ENCODE peak calls at places on chromosomes 1 and 21, in four cellular contexts. R, K, X and Y are unnamed samples.

GRCh38 chr1:36771222-36771621 is 263.1 kb downstream of the GRIK3 start:
- DNase-seq in R (no peak), K (no peak), X (no peak), Y (peak)

GRCh38 chr1:6473974-6474814 is 8.2 kb upstream of the TNFRSF25 start:
- DNase-seq in R (no peak), K (no peak), X (no peak), Y (no peak)

GRCh38 chr1:113538225-113538624 is 147.9 kb downstream of the MAGI3 start:
- DNase-seq in R (no peak), K (no peak), X (no peak), Y (no peak)

GRCh38 chr1:108893141-108893530 is 16.4 kb downstream of the GPSM2 start:
- DNase-seq in R (no peak), K (no peak), X (no peak), Y (no peak)

GRCh38 chr1:246165826-246166709 is 341.0 kb downstream of the SMYD3 start:
- DNase-seq in R (no peak), K (no peak), X (peak), Y (no peak)

GRCh38 chr1:208717490-208717889 is 473.3 kb upstream of the PLXNA2 start:
- DNase-seq in R (no peak), K (no peak), X (no peak), Y (no peak)

GRCh38 chr1:32094721-32095521 is 12.9 kb upstream of the KPNA6 start:
- DNase-seq in R (no peak), K (no peak), X (no peak), Y (no peak)

GRCh38 chr1:63634471-63634870 is 41.3 kb downstream of the PGM1 start:
- DNase-seq in R (no peak), K (no peak), X (no peak), Y (no peak)

GRCh38 chr1:211210052-211210451 is 49.1 kb upstream of the RCOR3 start:
- DNase-seq in R (no peak), K (no peak), X (no peak), Y (no peak)

GRCh38 chr1:89965203-89965900 is 29.6 kb upstream of the ZNF326 start:
- DNase-seq in R (no peak), K (no peak), X (no peak), Y (no peak)

GRCh38 chr1:197149340-197149739 is 2.9 kb upstream of the ASPM start:
- DNase-seq in R (no peak), K (no peak), X (no peak), Y (no peak)

GRCh38 chr1:218397752-218398339 is 52.7 kb downstream of the TGFB2 start:
- DNase-seq in R (no peak), K (no peak), X (peak), Y (no peak)

GRCh38 chr1:113946668-113947387 is 17.7 kb downstream of the HIPK1 start:
- DNase-seq in R (no peak), K (no peak), X (peak), Y (no peak)

GRCh38 chr1:153577624-153578051 is 12.0 kb upstream of the S100A2 start:
- DNase-seq in R (no peak), K (no peak), X (no peak), Y (no peak)

GRCh38 chr1:194776657-194777056 is 1590.2 kb upstream of the B3GALT2 start:
- DNase-seq in R (no peak), K (no peak), X (no peak), Y (no peak)

GRCh38 chr21:44943686-44944550 is 4.1 kb downstream of the SLX9 start:
- DNase-seq in R (no peak), K (no peak), X (no peak), Y (no peak)

DNA sequence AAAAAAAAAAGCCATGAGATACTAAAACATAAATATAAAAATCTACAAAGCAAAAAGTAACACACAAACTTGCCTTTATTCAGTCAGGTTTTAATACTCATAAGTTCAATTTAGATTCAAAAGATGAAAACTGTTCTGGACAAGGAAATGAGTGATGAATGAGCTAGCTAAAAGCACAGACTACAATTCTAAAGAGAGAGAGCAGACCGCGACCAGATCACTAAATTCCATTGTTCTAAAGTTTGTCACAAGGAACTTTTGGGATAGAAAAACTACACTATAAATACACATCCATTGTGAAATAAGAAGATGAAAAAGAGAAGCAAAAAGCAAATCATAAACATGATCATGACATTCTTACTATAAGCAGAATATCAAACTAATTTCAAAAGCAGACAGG is 1.7 kb downstream of the ODF2L start:
- DNase-seq in R (no peak), K (no peak), X (no peak), Y (no peak)
- H3K4me3 ChIP-seq in R (no peak), K (no peak), X (no peak), Y (no peak)

DNA sequence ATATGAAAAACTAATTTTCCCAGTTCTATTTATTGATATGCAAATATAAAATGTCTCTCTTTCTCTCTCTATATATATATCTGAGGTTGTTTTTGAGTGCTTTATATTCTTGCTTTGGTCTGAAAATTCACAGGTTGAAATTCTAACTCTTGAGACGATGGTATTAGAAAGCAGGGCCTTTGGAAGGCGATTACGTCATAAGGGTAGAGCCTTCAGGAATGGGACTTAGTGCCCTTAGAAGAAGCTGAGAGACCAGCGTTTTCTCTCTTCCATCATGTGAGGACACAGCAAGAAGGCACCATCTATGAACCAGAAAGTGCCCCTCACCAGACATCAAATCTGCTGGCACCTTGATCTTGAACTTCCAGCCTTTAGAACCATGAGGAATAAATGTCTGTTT is 57.4 kb upstream of the PAXBP1 start:
- DNase-seq in R (no peak), K (no peak), X (no peak), Y (no peak)
- H3K4me3 ChIP-seq in R (no peak), K (no peak), X (no peak), Y (no peak)

GRCh38 chr21:32322103-32322502 is 23.4 kb downstream of the MRAP start:
- DNase-seq in R (no peak), K (no peak), X (no peak), Y (no peak)
- H3K4me3 ChIP-seq in R (no peak), K (no peak), X (no peak), Y (no peak)

GRCh38 chr1:8213136-8213535 is 104.8 kb upstream of the SLC45A1 start:
- DNase-seq in R (no peak), K (no peak), X (no peak), Y (no peak)

GRCh38 chr1:8211251-8211619 is 106.7 kb upstream of the SLC45A1 start:
- DNase-seq in R (no peak), K (no peak), X (no peak), Y (no peak)

GRCh38 chr1:8212443-8212920 is 105.4 kb upstream of the SLC45A1 start:
- DNase-seq in R (no peak), K (no peak), X (no peak), Y (no peak)

GRCh38 chr1:8213676-8214075 is 104.2 kb upstream of the SLC45A1 start:
- DNase-seq in R (no peak), K (no peak), X (no peak), Y (no peak)

DNA sequence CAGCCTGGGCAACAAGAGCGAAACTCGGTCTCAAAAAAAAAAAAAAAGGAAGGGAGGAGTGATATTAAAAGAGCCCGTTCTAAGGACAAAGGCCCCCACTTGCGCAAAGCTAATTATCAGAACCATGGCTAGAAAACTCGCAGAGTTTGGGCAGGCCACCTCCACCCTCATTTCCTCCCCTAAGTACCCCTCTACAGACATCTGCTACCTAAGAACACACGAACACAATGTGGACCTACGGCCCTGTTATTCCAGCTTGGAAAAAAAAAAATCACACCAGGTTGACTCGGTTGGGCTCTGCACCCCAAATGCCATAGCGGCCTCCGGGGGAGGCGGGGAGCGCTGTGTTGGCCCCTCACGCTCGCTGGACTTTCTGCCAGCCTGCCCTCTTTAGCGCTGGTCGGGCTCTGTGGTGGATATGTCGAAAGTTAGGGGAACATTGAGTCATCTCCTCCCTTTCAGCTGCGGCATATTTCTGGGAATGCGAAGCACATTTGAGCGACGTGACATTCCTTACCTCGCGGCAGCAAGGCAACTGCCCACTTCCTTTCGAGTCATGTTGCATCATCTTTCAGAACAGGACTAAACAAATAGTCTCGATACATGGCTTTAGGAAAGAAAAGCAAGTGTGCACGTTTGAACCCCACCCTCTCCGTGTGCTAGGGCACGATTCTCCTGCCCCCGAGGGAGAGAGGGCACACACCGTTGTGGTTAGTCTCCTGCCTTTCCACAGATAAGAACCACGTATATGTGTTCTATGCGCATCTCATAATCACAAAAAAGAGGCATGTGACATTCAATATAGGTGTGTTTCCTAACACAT is 106.1 kb upstream of the SLC45A1 start:
- DNase-seq in R (no peak), K (peak), X (peak), Y (no peak)
- H3K4me3 ChIP-seq in R (no peak), K (no peak), X (no peak), Y (no peak)

GRCh38 chr1:13710097-13710496 is 10.1 kb downstream of the PRDM2 start:
- DNase-seq in R (no peak), K (no peak), X (no peak), Y (no peak)

GRCh38 chr1:13714851-13715250 is 14.9 kb downstream of the PRDM2 start:
- DNase-seq in R (no peak), K (no peak), X (no peak), Y (no peak)
- H3K4me3 ChIP-seq in R (no peak), K (no peak), X (no peak), Y (no peak)